ENCODE peak calls at places on chromosomes 6 and 20, in eight cellular contexts. I, H, G, B, Z, M, Y and A are unnamed samples.

GRCh38 chr6:119226089-119226488 is 123.5 kb downstream of the MAN1A1 start:
- DNase-seq in Z (no peak), Y (no peak), M (no peak), H (no peak), I (no peak), G (peak; percentile 49), B (no peak), A (no peak)

GRCh38 chr6:39602590-39603319 is 122.5 kb downstream of the KIF6 start:
- DNase-seq in Y (no peak), Z (no peak), G (no peak), I (no peak), H (no peak), B (no peak), M (no peak), A (no peak)

GRCh38 chr20:39960522-39961420 is 728.3 kb downstream of the MAFB start:
- DNase-seq in H (no peak), M (no peak), I (no peak), B (no peak), G (no peak), Y (no peak), Z (no peak), A (no peak)

GRCh38 chr6:4732691-4733315 is 43.4 kb upstream of the CDYL start:
- DNase-seq in G (no peak), H (peak; percentile 71), Z (no peak), M (no peak), B (no peak), Y (no peak), I (no peak), A (peak; percentile 29)

GRCh38 chr6:41326092-41326491 is 9.3 kb upstream of the NCR2 start:
- DNase-seq in M (no peak), I (no peak), H (no peak), G (no peak), B (no peak), Y (no peak), Z (no peak), A (no peak)

GRCh38 chr6:41967312-41968287 is 26.0 kb upstream of the CCND3 start:
- DNase-seq in G (no peak), Z (peak; percentile 2), B (no peak), H (no peak), M (no peak), Y (no peak), I (no peak), A (no peak)

GRCh38 chr20:50645253-50646068 is 45.9 kb downstream of the RIPOR3 start:
- DNase-seq in H (peak; percentile 77), G (no peak), M (no peak), B (no peak), Z (peak; percentile 70), Y (no peak), I (no peak), A (no peak)

GRCh38 chr6:90393232-90393884 is 96.7 kb upstream of the BACH2 start:
- DNase-seq in Z (peak; percentile 74), H (peak; percentile 47), M (no peak), B (peak; percentile 44), G (peak; percentile 58), I (peak; percentile 19), Y (peak; percentile 57), A (no peak)

GRCh38 chr20:16125810-16126209 is 447.4 kb downstream of the KIF16B start:
- DNase-seq in M (no peak), G (no peak), Z (no peak), Y (no peak), B (no peak), H (no peak), I (no peak), A (no peak)